ENCODE peak calls at places on chromosomes 12 and 14, in six cellular contexts. L is mucosa of descending colon; P is activated CD4-positive, alpha-beta T cell treated with anti-CD3 and anti-CD28 coated beads for 48 hours; B is GOT3; I is WTC11; V is left colon. H is an unnamed sample.
A peak's percentile ranks its signal among the peaks of the same experiment; 100 is the strongest.

GRCh38 chr12:89138048-89138852 is 214.1 kb downstream of the DUSP6 start:
- DNase-seq in I (no peak), L (no peak), P (peak; percentile 29), V (no peak), B (no peak), H (no peak)

GRCh38 chr14:103008126-103008525 is 49.2 kb downstream of the CDC42BPB start:
- DNase-seq in P (no peak), B (no peak), L (no peak), V (no peak), I (no peak), H (no peak)

GRCh38 chr12:54428050-54429013 is 9.3 kb upstream of the ITGA5 start:
- DNase-seq in V (no peak), P (no peak), L (no peak), I (peak; percentile 32), B (peak; percentile 41), H (no peak)

GRCh38 chr12:104551313-104551931 is 94.7 kb downstream of the CHST11 start:
- DNase-seq in I (no peak), V (no peak), B (no peak), P (no peak), L (no peak), H (no peak)

GRCh38 chr12:111029732-111030131 is 109.4 kb upstream of the MYL2 start:
- DNase-seq in I (no peak), B (no peak), P (no peak), V (no peak), L (no peak), H (no peak)

GRCh38 chr14:65772901-65773574 is 360.5 kb downstream of the FUT8 start:
- DNase-seq in P (no peak), V (no peak), B (no peak), L (peak; percentile 9), I (no peak), H (no peak)

GRCh38 chr12:113781415-113782198 is 184.5 kb downstream of the RBM19 start:
- DNase-seq in B (no peak), P (no peak), I (no peak), L (peak; percentile 6), V (no peak), H (no peak)

GRCh38 chr14:42224053-42224888 is 617.6 kb downstream of the LRFN5 start:
- DNase-seq in B (no peak), V (peak; percentile 65), L (peak; percentile 77), P (peak; percentile 40), I (peak; percentile 85), H (no peak)

GRCh38 chr12:106126441-106127288 is 12.1 kb downstream of the NUAK1 start:
- DNase-seq in L (no peak), V (no peak), B (no peak), P (no peak), I (no peak), H (no peak)

GRCh38 chr14:69107407-69108003 is 45.4 kb downstream of the DCAF5 start:
- DNase-seq in B (no peak), P (peak; percentile 21), I (peak; percentile 18), V (peak; percentile 18), L (peak; percentile 64), H (no peak)

GRCh38 chr12:30794591-30795409 is 40.0 kb upstream of the CAPRIN2 start:
- DNase-seq in L (no peak), V (no peak), P (peak; percentile 44), I (peak; percentile 42), B (no peak), H (no peak)

GRCh38 chr12:94265966-94266365 is 117.6 kb downstream of the PLXNC1 start:
- DNase-seq in L (no peak), P (no peak), V (no peak), B (no peak), I (no peak), H (no peak)

GRCh38 chr12:54572881-54573280 is 15.6 kb downstream of the PPP1R1A start:
- DNase-seq in P (no peak), V (no peak), L (no peak), I (peak; percentile 36), B (no peak), H (no peak)

GRCh38 chr12:56695327-56696101 is 7.4 kb upstream of the PTGES3 start:
- DNase-seq in L (no peak), V (no peak), P (no peak), B (no peak), I (no peak), H (no peak)

GRCh38 chr12:76158518-76159321 is 74.2 kb upstream of the NAP1L1 start:
- DNase-seq in L (peak; percentile 61), P (peak; percentile 88), B (no peak), I (peak; percentile 63), V (peak; percentile 39), H (no peak)

H was measured in lower lobe of right lung.